ENCODE peak calls at places on chromosomes 1 and 21, in four cellular contexts. One of them, this sample, is unnamed.

GRCh38 chr1:23553896-23554480 is 5.3 kb downstream of the ID3 start:
- DNase-seq in mesendoderm: no peak
- DNase-seq in WTC11: peak
- DNase-seq in C1 segment of cervical spinal cord: no peak
- DNase-seq in this sample: no peak

GRCh38 chr1:6523566-6523965 is 30.7 kb downstream of the NOL9 start:
- DNase-seq in mesendoderm: peak
- DNase-seq in WTC11: peak
- DNase-seq in C1 segment of cervical spinal cord: no peak
- DNase-seq in this sample: no peak

GRCh38 chr1:154410185-154410827 is 5.2 kb downstream of the IL6R start:
- DNase-seq in mesendoderm: no peak
- DNase-seq in WTC11: no peak
- DNase-seq in C1 segment of cervical spinal cord: no peak
- DNase-seq in this sample: no peak

GRCh38 chr1:169878498-169878897 is 15.2 kb downstream of the SCYL3 start:
- DNase-seq in mesendoderm: no peak
- DNase-seq in WTC11: no peak
- DNase-seq in C1 segment of cervical spinal cord: no peak
- DNase-seq in this sample: no peak

GRCh38 chr1:19974822-19975416 is 4.5 kb downstream of the PLA2G2A start:
- DNase-seq in mesendoderm: peak
- DNase-seq in WTC11: peak
- DNase-seq in C1 segment of cervical spinal cord: no peak
- DNase-seq in this sample: peak

GRCh38 chr1:56831874-56832693 is 12.9 kb upstream of the FYB2 start:
- DNase-seq in mesendoderm: peak
- DNase-seq in WTC11: peak
- DNase-seq in C1 segment of cervical spinal cord: no peak
- DNase-seq in this sample: peak

GRCh38 chr1:84402060-84402459 is 3.8 kb downstream of the DNASE2B start:
- DNase-seq in mesendoderm: no peak
- DNase-seq in WTC11: no peak
- DNase-seq in C1 segment of cervical spinal cord: no peak
- DNase-seq in this sample: no peak

GRCh38 chr1:177517556-177517955 is 346.8 kb downstream of the BRINP2 start:
- DNase-seq in mesendoderm: peak
- DNase-seq in WTC11: no peak
- DNase-seq in C1 segment of cervical spinal cord: no peak
- DNase-seq in this sample: no peak

GRCh38 chr1:236748471-236748870 is 46.6 kb upstream of the MTR start:
- DNase-seq in mesendoderm: peak
- DNase-seq in WTC11: no peak
- DNase-seq in C1 segment of cervical spinal cord: no peak
- DNase-seq in this sample: no peak

GRCh38 chr1:84724128-84724860 is 34.0 kb upstream of the SSX2IP start:
- DNase-seq in mesendoderm: peak
- DNase-seq in WTC11: peak
- DNase-seq in C1 segment of cervical spinal cord: no peak
- DNase-seq in this sample: no peak

GRCh38 chr1:96979287-96979686 is 257.7 kb downstream of the PTBP2 start:
- DNase-seq in mesendoderm: no peak
- DNase-seq in WTC11: no peak
- DNase-seq in C1 segment of cervical spinal cord: no peak
- DNase-seq in this sample: no peak

GRCh38 chr1:228379165-228379460 is 27.5 kb downstream of the TRIM11 start:
- DNase-seq in mesendoderm: peak
- DNase-seq in WTC11: peak
- DNase-seq in C1 segment of cervical spinal cord: no peak
- DNase-seq in this sample: no peak

GRCh38 chr1:86150553-86151055 is 6.0 kb downstream of the COL24A1 start:
- DNase-seq in mesendoderm: no peak
- DNase-seq in WTC11: no peak
- DNase-seq in C1 segment of cervical spinal cord: no peak
- DNase-seq in this sample: no peak

GRCh38 chr21:45290948-45291612 is 3.4 kb upstream of the POFUT2 start:
- DNase-seq in mesendoderm: peak
- DNase-seq in WTC11: no peak
- DNase-seq in C1 segment of cervical spinal cord: no peak
- DNase-seq in this sample: no peak

GRCh38 chr1:193457676-193458075 is 271.3 kb upstream of the B3GALT2 start:
- DNase-seq in mesendoderm: no peak
- DNase-seq in WTC11: no peak
- DNase-seq in C1 segment of cervical spinal cord: no peak
- DNase-seq in this sample: no peak

GRCh38 chr21:38811257-38811656 is 5.5 kb downstream of the ETS2 start:
- DNase-seq in mesendoderm: no peak
- DNase-seq in WTC11: no peak
- DNase-seq in C1 segment of cervical spinal cord: no peak
- DNase-seq in this sample: peak

GRCh38 chr1:43351421-43352350 is 7.1 kb upstream of the CDC20 start:
- DNase-seq in mesendoderm: no peak
- DNase-seq in WTC11: no peak
- DNase-seq in C1 segment of cervical spinal cord: no peak
- DNase-seq in this sample: no peak

GRCh38 chr1:222463059-222463730 is 84.7 kb downstream of the HHIPL2 start:
- DNase-seq in mesendoderm: no peak
- DNase-seq in WTC11: no peak
- DNase-seq in C1 segment of cervical spinal cord: no peak
- DNase-seq in this sample: no peak

GRCh38 chr1:64293820-64294219 is 90.4 kb downstream of the UBE2U start:
- DNase-seq in mesendoderm: no peak
- DNase-seq in WTC11: no peak
- DNase-seq in C1 segment of cervical spinal cord: no peak
- DNase-seq in this sample: no peak

GRCh38 chr1:206792939-206793607 is 20.8 kb upstream of the IL10 start:
- DNase-seq in mesendoderm: no peak
- DNase-seq in WTC11: no peak
- DNase-seq in C1 segment of cervical spinal cord: no peak
- DNase-seq in this sample: no peak

GRCh38 chr1:157438236-157439012 is 113.9 kb downstream of the FCRL5 start:
- DNase-seq in mesendoderm: no peak
- DNase-seq in WTC11: no peak
- DNase-seq in C1 segment of cervical spinal cord: no peak
- DNase-seq in this sample: no peak

GRCh38 chr1:1758692-1759455 is 19.4 kb downstream of the NADK start:
- DNase-seq in mesendoderm: no peak
- DNase-seq in WTC11: no peak
- DNase-seq in C1 segment of cervical spinal cord: no peak
- DNase-seq in this sample: no peak

GRCh38 chr1:20494609-20495311 is 8.8 kb upstream of the CAMK2N1 start:
- DNase-seq in mesendoderm: no peak
- DNase-seq in WTC11: no peak
- DNase-seq in C1 segment of cervical spinal cord: no peak
- DNase-seq in this sample: peak

GRCh38 chr1:44328767-44329416 is 26.2 kb downstream of the ERI3 start:
- DNase-seq in mesendoderm: peak
- DNase-seq in WTC11: no peak
- DNase-seq in C1 segment of cervical spinal cord: no peak
- DNase-seq in this sample: no peak

GRCh38 chr1:13930151-13930550 is 230.2 kb downstream of the PRDM2 start:
- DNase-seq in mesendoderm: peak
- DNase-seq in WTC11: peak
- DNase-seq in C1 segment of cervical spinal cord: no peak
- DNase-seq in this sample: no peak

GRCh38 chr1:25996966-25997758 is 701 bp downstream of the PAFAH2 start:
- DNase-seq in mesendoderm: peak
- DNase-seq in WTC11: no peak
- DNase-seq in C1 segment of cervical spinal cord: no peak
- DNase-seq in this sample: no peak